ENCODE peak calls at places on chromosomes 16 and 17, in four cellular contexts. I, D, G and R are unnamed samples.

GRCh38 chr17:410674-411401 is 58.2 kb upstream of the RPH3AL start:
- DNase-seq in I (peak), D (no peak), G (peak), R (peak)

GRCh38 chr16:73140944-73141343 is 93.0 kb upstream of the ZFHX3 start:
- DNase-seq in I (no peak), D (no peak), G (no peak), R (no peak)

GRCh38 chr17:74852237-74853047 is 7.2 kb downstream of the GRIN2C start:
- DNase-seq in I (peak), D (peak), G (peak), R (peak)

GRCh38 chr16:17375388-17376304 is 95.1 kb downstream of the XYLT1 start:
- DNase-seq in I (no peak), D (no peak), G (no peak), R (no peak)

GRCh38 chr17:76370261-76370993 is 14.0 kb upstream of the SPHK1 start:
- DNase-seq in I (no peak), D (no peak), G (peak), R (no peak)

GRCh38 chr16:25109643-25110042 is 1.9 kb upstream of the LCMT1 start:
- DNase-seq in I (no peak), D (no peak), G (peak), R (no peak)

GRCh38 chr17:20234266-20234665 is 225.1 kb downstream of the SPECC1 start:
- DNase-seq in I (no peak), D (peak), G (no peak), R (no peak)

GRCh38 chr17:82978765-82979349 is 100.6 kb upstream of the METRNL start:
- DNase-seq in I (no peak), D (no peak), G (no peak), R (no peak)

GRCh38 chr17:4184811-4185210 is 41.8 kb downstream of the CYB5D2 start:
- DNase-seq in I (no peak), D (no peak), G (no peak), R (no peak)

GRCh38 chr17:83100220-83100852 is 20.9 kb downstream of the METRNL start:
- DNase-seq in I (no peak), D (no peak), G (no peak), R (no peak)

GRCh38 chr17:13601776-13602551 is at the start of gene HS3ST3A1:
- DNase-seq in I (no peak), D (no peak), G (peak), R (no peak)

GRCh38 chr17:74274060-74274702 is at the start of gene DNAI2:
- DNase-seq in I (peak), D (no peak), G (no peak), R (no peak)

GRCh38 chr16:89495121-89495520 is 4.8 kb upstream of the ANKRD11 start:
- DNase-seq in I (no peak), D (no peak), G (no peak), R (no peak)

GRCh38 chr17:35726609-35727460 is 4.6 kb upstream of the RASL10B start:
- DNase-seq in I (no peak), D (no peak), G (peak), R (no peak)

GRCh38 chr16:71537643-71538042 is 11.4 kb downstream of the CHST4 start:
- DNase-seq in I (no peak), D (no peak), G (peak), R (peak)

GRCh38 chr17:34276826-34277225 is 6.8 kb downstream of the CCL7 start:
- DNase-seq in I (no peak), D (no peak), G (no peak), R (no peak)

GRCh38 chr17:80785477-80786178 is 206.0 kb upstream of the CHMP6 start:
- DNase-seq in I (no peak), D (no peak), G (no peak), R (no peak)

GRCh38 chr17:29162909-29163341 is 17.3 kb downstream of the MYO18A start:
- DNase-seq in I (no peak), D (no peak), G (no peak), R (no peak)

GRCh38 chr17:68576811-68577551 is 24.2 kb downstream of the FAM20A start:
- DNase-seq in I (no peak), D (no peak), G (no peak), R (no peak)

GRCh38 chr17:1239210-1239609 is 31.0 kb upstream of the BHLHA9 start:
- DNase-seq in I (no peak), D (no peak), G (no peak), R (peak)

GRCh38 chr17:17575360-17576251 is 15.9 kb downstream of the PEMT start:
- DNase-seq in I (no peak), D (no peak), G (no peak), R (no peak)

GRCh38 chr17:27856676-27857429 is 36.3 kb downstream of the LYRM9 start:
- DNase-seq in I (no peak), D (no peak), G (no peak), R (no peak)

GRCh38 chr17:47161988-47162622 is 27.0 kb downstream of the CDC27 start:
- DNase-seq in I (no peak), D (no peak), G (no peak), R (no peak)

GRCh38 chr17:80224683-80225082 is 4.5 kb downstream of the SLC26A11 start:
- DNase-seq in I (no peak), D (no peak), G (no peak), R (no peak)

GRCh38 chr16:3578610-3579551 is 1.7 kb upstream of the NLRC3 start:
- DNase-seq in I (peak), D (peak), G (no peak), R (peak)

GRCh38 chr17:19258371-19258770 is 21.2 kb downstream of the EPN2 start:
- DNase-seq in I (no peak), D (no peak), G (no peak), R (no peak)

GRCh38 chr16:86941731-86942468 is 363.6 kb downstream of the FOXL1 start:
- DNase-seq in I (no peak), D (no peak), G (no peak), R (no peak)

GRCh38 chr17:32335046-32335445 is 6.9 kb downstream of the C17orf75 start:
- DNase-seq in I (no peak), D (no peak), G (no peak), R (no peak)

GRCh38 chr17:77366558-77367245 is 225.9 kb downstream of the SEC14L1 start:
- DNase-seq in I (no peak), D (no peak), G (peak), R (no peak)

GRCh38 chr17:63675607-63676539 is 24.1 kb downstream of the LIMD2 start:
- DNase-seq in I (no peak), D (no peak), G (peak), R (no peak)

GRCh38 chr17:76125922-76126321 is 15.1 kb downstream of the FOXJ1 start:
- DNase-seq in I (no peak), D (no peak), G (no peak), R (no peak)

GRCh38 chr17:64706224-64707076 is 44.3 kb upstream of the SMURF2 start:
- DNase-seq in I (no peak), D (no peak), G (peak), R (no peak)

GRCh38 chr17:74253036-74253435 is 21.0 kb upstream of the DNAI2 start:
- DNase-seq in I (no peak), D (no peak), G (no peak), R (no peak)

GRCh38 chr17:78661092-78661770 is 84.0 kb upstream of the DNAH17 start:
- DNase-seq in I (no peak), D (no peak), G (peak), R (no peak)

GRCh38 chr16:68629315-68629900 is 15.7 kb upstream of the CDH3 start:
- DNase-seq in I (no peak), D (no peak), G (no peak), R (peak)